ENCODE peak calls at places on chromosomes 13 and 19, in seven cellular contexts. Q, S, J, R, V, F and G are unnamed samples.

GRCh38 chr19:40398417-40399056 is 8.6 kb upstream of the HIPK4 start:
- DNase-seq in Q (no peak), S (no peak), J (no peak), R (no peak), V (no peak), F (no peak), G (no peak)

GRCh38 chr19:51448745-51449093 is 9.5 kb downstream of the SIGLEC8 start:
- DNase-seq in Q (no peak), S (no peak), J (no peak), R (no peak), V (no peak), F (no peak), G (no peak)

GRCh38 chr13:112346173-112346898 is 29.8 kb upstream of the SPACA7 start:
- DNase-seq in Q (no peak), S (no peak), J (no peak), R (no peak), V (no peak), F (peak), G (no peak)

GRCh38 chr13:105908581-105908980 is 626.9 kb downstream of the EFNB2 start:
- DNase-seq in Q (no peak), S (no peak), J (no peak), R (peak), V (no peak), F (no peak), G (peak)

GRCh38 chr13:65894049-65894448 is 1336.1 kb downstream of the PCDH9 start:
- DNase-seq in Q (no peak), S (no peak), J (no peak), R (no peak), V (no peak), F (no peak), G (no peak)

GRCh38 chr13:29752175-29752574 is 98.2 kb downstream of the UBL3 start:
- DNase-seq in Q (no peak), S (no peak), J (no peak), R (no peak), V (no peak), F (no peak), G (no peak)

GRCh38 chr19:13981988-13982501 is 24.1 kb downstream of the RFX1 start:
- DNase-seq in Q (no peak), S (no peak), J (no peak), R (no peak), V (no peak), F (no peak), G (no peak)

GRCh38 chr19:40590464-40591265 is 10.5 kb upstream of the LTBP4 start:
- DNase-seq in Q (no peak), S (no peak), J (no peak), R (no peak), V (no peak), F (no peak), G (no peak)

GRCh38 chr13:86368924-86369323 is 569.7 kb upstream of the SLITRK6 start:
- DNase-seq in Q (no peak), S (no peak), J (no peak), R (no peak), V (no peak), F (no peak), G (no peak)

GRCh38 chr13:48749144-48749543 is 95.4 kb downstream of the CYSLTR2 start:
- DNase-seq in Q (no peak), S (peak), J (no peak), R (no peak), V (no peak), F (no peak), G (no peak)

GRCh38 chr19:46060012-46060411 is 19.2 kb upstream of the IGFL4 start:
- DNase-seq in Q (no peak), S (no peak), J (no peak), R (no peak), V (no peak), F (no peak), G (no peak)

GRCh38 chr13:102460806-102461205 is 59.0 kb upstream of the FGF14 start:
- DNase-seq in Q (no peak), S (no peak), J (no peak), R (no peak), V (no peak), F (no peak), G (no peak)

GRCh38 chr13:79811170-79811569 is 330.2 kb downstream of the NDFIP2 start:
- DNase-seq in Q (no peak), S (no peak), J (no peak), R (no peak), V (no peak), F (no peak), G (no peak)

GRCh38 chr13:48783181-48783630 is 129.5 kb downstream of the CYSLTR2 start:
- DNase-seq in Q (no peak), S (peak), J (peak), R (peak), V (no peak), F (no peak), G (peak)

GRCh38 chr13:104657196-104657595 is 1591.0 kb upstream of the SLC10A2 start:
- DNase-seq in Q (no peak), S (no peak), J (no peak), R (no peak), V (no peak), F (no peak), G (no peak)

GRCh38 chr13:47572375-47572774 is 428.7 kb downstream of the SUCLA2 start:
- DNase-seq in Q (no peak), S (no peak), J (no peak), R (no peak), V (no peak), F (no peak), G (no peak)

GRCh38 chr13:24491853-24492252 is 20.7 kb downstream of the PARP4 start:
- DNase-seq in Q (no peak), S (no peak), J (no peak), R (no peak), V (no peak), F (no peak), G (no peak)

GRCh38 chr13:110134801-110135200 is 172.2 kb downstream of the COL4A1 start:
- DNase-seq in Q (no peak), S (no peak), J (no peak), R (peak), V (no peak), F (no peak), G (no peak)

GRCh38 chr19:52191374-52191773 is 1.5 kb downstream of the PPP2R1A start:
- DNase-seq in Q (no peak), S (no peak), J (no peak), R (no peak), V (no peak), F (no peak), G (no peak)